ENCODE peak calls at places on chromosomes 13 and 19, in six cellular contexts. E is BE2C; K is lower lobe of right lung; V is left lung; T is heart left ventricle; L is CD8-positive, alpha-beta T cell. N is an unnamed sample. For H3K9me3 and H3K4me1, the result is how much of the 10 kb centered on the place peaks cover.

GRCh38 chr19:29674374-29675119 is 9.3 kb downstream of the PLEKHF1 start:
- DNase-seq in E (no peak), K (no peak), V (no peak), T (peak), L (no peak), N (no peak)

GRCh38 chr13:111359930-111360329 is 39.5 kb downstream of the TEX29 start:
- DNase-seq in E (no peak), K (no peak), V (no peak), T (no peak), L (no peak), N (no peak)

GRCh38 chr13:73417012-73417615 is 358.3 kb downstream of the KLF5 start:
- DNase-seq in E (no peak), K (no peak), V (peak), T (no peak), L (no peak), N (peak)

GRCh38 chr13:112690242-112690943 is 555 bp downstream of the ATP11A start:
- DNase-seq in E (no peak), K (peak), V (peak), T (peak), L (peak), N (no peak)

GRCh38 chr19:44747739-44748425 is 626 bp upstream of the BCL3 start:
- DNase-seq in E (peak), K (peak), V (peak), T (peak), L (peak), N (peak)

GRCh38 chr19:12703056-12703455 is 6.6 kb upstream of the FBXW9 start:
- DNase-seq in E (peak), K (no peak), V (no peak), T (no peak), L (no peak), N (peak)

GRCh38 chr19:16447015-16447384 is 24.8 kb downstream of the EPS15L1 start:
- DNase-seq in E (no peak), K (peak), V (peak), T (peak), L (peak), N (peak)

GRCh38 chr13:99947666-99948065 is 23.9 kb downstream of the ZIC5 start:
- DNase-seq in E (no peak), K (no peak), V (no peak), T (no peak), L (no peak), N (no peak)

GRCh38 chr13:110280996-110281688 is 25.8 kb downstream of the COL4A1 start:
- DNase-seq in E (no peak), K (no peak), V (no peak), T (peak), L (no peak), N (no peak)

GRCh38 chr19:5024282-5024681 is 55.4 kb downstream of the KDM4B start:
- DNase-seq in E (no peak), K (no peak), V (no peak), T (no peak), L (no peak), N (no peak)

GRCh38 chr13:85666356-85666755 is 132.9 kb downstream of the SLITRK6 start:
- DNase-seq in E (no peak), K (no peak), V (no peak), T (no peak), L (no peak), N (no peak)

GRCh38 chr19:17237747-17238706 is 7.7 kb downstream of the NR2F6 start:
- DNase-seq in E (no peak), K (no peak), V (no peak), T (no peak), L (no peak), N (no peak)

GRCh38 chr19:57231686-57232085 is 863 bp downstream of the AURKC start:
- DNase-seq in E (no peak), K (no peak), V (no peak), T (no peak), L (no peak), N (no peak)
- H3K9me3 ChIP-seq in E (under half), K (under half), V (under half), T (under half), L (under half), N (under half)

GRCh38 chr19:10288662-10289166 is 1.0 kb upstream of the ICAM5 start:
- DNase-seq in E (peak), K (peak), V (peak), T (no peak), L (no peak), N (peak)

GRCh38 chr19:10290876-10291553 is 1.3 kb downstream of the ICAM5 start:
- DNase-seq in E (no peak), K (peak), V (peak), T (peak), L (peak), N (peak)

GRCh38 chr19:10289836-10290438 is at the start of gene ICAM5:
- DNase-seq in E (no peak), K (no peak), V (peak), T (no peak), L (no peak), N (peak)

GRCh38 chr19:10290439-10290875 is 705 bp downstream of the ICAM5 start:
- DNase-seq in E (no peak), K (no peak), V (peak), T (peak), L (no peak), N (peak)

DNA sequence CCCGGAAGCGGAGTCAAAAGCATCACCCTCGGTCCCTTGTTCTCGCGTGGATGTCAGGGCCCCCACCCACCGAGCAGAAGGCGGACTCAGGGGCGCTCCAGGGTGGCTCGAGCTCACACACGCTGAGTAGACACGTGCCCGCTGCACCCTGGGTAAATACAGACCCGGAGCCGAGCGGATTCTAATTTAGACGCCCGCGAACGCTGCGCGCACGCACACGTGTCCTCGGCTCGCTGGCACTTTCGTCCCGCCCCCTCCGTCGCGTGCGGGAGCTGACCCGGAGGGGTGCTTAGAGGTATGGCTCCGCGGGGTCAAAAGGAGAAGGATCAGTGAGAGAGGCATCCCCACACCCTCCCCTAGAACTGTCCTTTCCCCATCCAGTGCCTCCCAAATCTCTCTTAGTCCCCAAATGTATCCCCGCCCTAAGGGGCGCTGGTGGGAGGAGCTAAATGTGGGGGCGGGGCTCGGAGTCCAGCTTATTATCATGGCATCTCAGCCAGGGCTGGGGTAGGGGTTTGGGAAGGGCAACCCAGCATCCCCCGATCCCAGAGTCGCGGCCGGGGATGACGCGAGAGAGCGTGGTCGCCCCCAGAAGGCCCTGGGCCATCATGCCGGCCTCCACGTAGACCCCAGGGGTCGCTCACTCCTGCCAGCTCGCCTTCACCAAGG is 451 bp upstream of the ICAM5 start:
- DNase-seq in E (peak), K (peak), V (peak), T (peak), L (peak), N (peak)
- H3K4me1 ChIP-seq in E (under half), K (half or more), V (half or more), T (half or more), L (half or more), N (half or more)

GRCh38 chr13:102657630-102658029 is 37.2 kb downstream of the METTL21C start:
- DNase-seq in E (no peak), K (no peak), V (no peak), T (no peak), L (no peak), N (no peak)
- TF ChIP-seq CTCF in E (peak), K (peak), V (no peak), T (peak), L (peak), N (peak)

GRCh38 chr13:19085258-19085657 is 96.4 kb downstream of the TUBA3C start:
- DNase-seq in E (no peak), K (peak), V (peak), T (no peak), L (no peak), N (no peak)

GRCh38 chr13:19089315-19089714 is 92.3 kb downstream of the TUBA3C start:
- DNase-seq in E (no peak), K (no peak), V (no peak), T (no peak), L (no peak), N (peak)

GRCh38 chr13:19090495-19090894 is 91.1 kb downstream of the TUBA3C start:
- DNase-seq in E (no peak), K (no peak), V (no peak), T (no peak), L (no peak), N (no peak)

GRCh38 chr13:19085876-19086275 is 95.7 kb downstream of the TUBA3C start:
- DNase-seq in E (no peak), K (peak), V (peak), T (no peak), L (no peak), N (no peak)

DNA sequence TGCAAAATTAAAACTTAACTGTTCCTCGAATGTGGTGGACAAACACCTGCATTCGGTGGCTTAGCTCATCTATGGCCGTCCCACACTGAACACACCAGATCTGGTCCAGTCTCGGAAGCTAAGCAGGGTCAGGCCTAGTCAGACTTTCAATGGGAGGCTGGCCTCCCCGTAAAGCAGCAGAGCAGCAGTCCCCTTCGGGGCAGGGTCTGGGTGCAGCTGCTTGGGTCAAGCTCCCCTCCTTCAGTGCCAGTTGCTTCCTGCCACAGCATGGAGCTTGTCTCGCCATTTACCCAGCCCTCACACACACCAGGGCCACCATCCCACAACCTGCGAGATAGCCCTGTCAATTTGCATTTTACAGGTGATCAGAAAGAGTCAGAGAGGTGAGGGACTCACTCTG is 93.2 kb downstream of the TUBA3C start:
- DNase-seq in E (no peak), K (no peak), V (no peak), T (no peak), L (no peak), N (no peak)
- H3K9me3 ChIP-seq in E (under half), K (under half), V (under half), T (under half), L (under half), N (under half)

DNA sequence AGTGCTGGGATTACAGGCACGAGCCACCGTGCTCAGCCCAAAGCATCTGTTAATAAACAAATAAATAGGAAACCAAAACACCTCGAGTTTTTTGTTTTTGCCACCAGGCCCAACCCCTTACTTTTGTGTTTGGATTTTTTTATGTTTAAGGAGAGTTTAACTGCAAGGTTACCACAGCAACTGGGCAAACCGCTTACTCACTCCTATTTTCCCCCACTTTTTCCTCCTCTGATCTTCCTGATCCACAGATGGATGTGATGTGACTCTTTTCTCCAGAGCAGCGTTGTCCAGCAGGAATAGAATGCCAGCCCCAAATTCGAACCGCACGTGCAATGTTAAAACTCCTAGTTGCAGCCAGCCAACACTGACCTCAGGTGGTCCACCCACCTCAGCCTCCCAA is 2.1 kb upstream of the PNMA8B start:
- DNase-seq in E (no peak), K (no peak), V (peak), T (no peak), L (no peak), N (no peak)
- H3K4me1 ChIP-seq in E (under half), K (under half), V (under half), T (under half), L (under half), N (under half)

GRCh38 chr13:44031555-44031954 is 151.9 kb downstream of the LACC1 start:
- DNase-seq in E (no peak), K (no peak), V (no peak), T (no peak), L (no peak), N (no peak)
- TF ChIP-seq CTCF in E (no peak), K (no peak), V (no peak), T (no peak), L (no peak), N (no peak)

DNA sequence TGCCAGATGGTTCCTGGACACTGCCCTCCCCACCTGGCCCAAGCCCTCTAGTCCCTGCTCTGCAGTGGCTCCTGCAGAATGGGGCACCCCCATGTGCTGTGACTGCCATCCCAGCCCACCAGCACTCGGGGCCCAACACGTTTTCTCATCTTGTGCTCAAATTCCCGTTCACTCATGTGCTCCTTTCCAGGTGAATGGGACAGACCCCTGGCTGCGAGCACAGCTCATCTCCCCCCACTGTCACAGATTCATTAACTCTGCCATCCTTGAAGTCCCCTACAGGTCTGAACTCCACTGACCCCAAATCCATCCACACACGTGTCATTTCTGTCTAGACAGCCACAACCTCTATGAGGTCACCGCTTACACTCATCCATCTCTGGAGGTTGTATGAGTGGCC is 23.6 kb downstream of the TUBA3C start:
- DNase-seq in E (no peak), K (no peak), V (no peak), T (no peak), L (no peak), N (no peak)
- H3K9me3 ChIP-seq in E (under half), K (under half), V (under half), T (under half), L (under half), N (under half)

N was measured in A673.